ENCODE peak calls at places on chromosomes 6 and 20, in five cellular contexts. Y is activated naive CD8-positive, alpha-beta T cell treated with anti-CD3 and anti-CD28 coated beads, Interleukin-2, amount 50 U/mL, for 24 hours; Z is PC-3; U is right atrium auricular region; D is stimulated activated CD8-positive, alpha-beta memory T cell treated with anti-CD3 and anti-CD28 coated beads, Interleukin-2, amount 100 ng/mL, for 1 hour. J is an unnamed sample.

GRCh38 chr20:4158466-4159050 is 143.2 kb upstream of the RNF24 start:
- DNase-seq in Y (no peak), Z (peak), U (no peak), D (no peak), J (no peak)

GRCh38 chr6:88982720-88983119 is 19.3 kb upstream of the RNGTT start:
- DNase-seq in Y (no peak), Z (peak), U (peak), D (no peak), J (peak)

GRCh38 chr6:169117663-169118062 is 136.0 kb downstream of the THBS2 start:
- DNase-seq in Y (no peak), Z (no peak), U (no peak), D (no peak), J (no peak)

GRCh38 chr6:41581381-41581991 is 35.3 kb downstream of the FOXP4 start:
- DNase-seq in Y (no peak), Z (peak), U (no peak), D (no peak), J (no peak)

GRCh38 chr20:35788796-35789195 is 17.0 kb downstream of the PHF20 start:
- DNase-seq in Y (no peak), Z (no peak), U (no peak), D (no peak), J (no peak)

GRCh38 chr6:50831216-50831615 is 12.5 kb downstream of the TFAP2B start:
- DNase-seq in Y (no peak), Z (no peak), U (no peak), D (no peak), J (no peak)

GRCh38 chr6:35299674-35300073 is 2.1 kb downstream of the DEF6 start:
- DNase-seq in Y (peak), Z (no peak), U (no peak), D (no peak), J (no peak)

GRCh38 chr6:170294813-170295518 is 4.1 kb upstream of the DLL1 start:
- DNase-seq in Y (no peak), Z (no peak), U (no peak), D (no peak), J (no peak)

GRCh38 chr6:17957488-17957887 is 29.9 kb downstream of the KIF13A start:
- DNase-seq in Y (no peak), Z (no peak), U (no peak), D (no peak), J (no peak)

GRCh38 chr6:1729752-1730140 is 120.0 kb downstream of the FOXC1 start:
- DNase-seq in Y (no peak), Z (no peak), U (no peak), D (no peak), J (no peak)

GRCh38 chr6:130537447-130537846 is 171.6 kb downstream of the TMEM200A start:
- DNase-seq in Y (no peak), Z (no peak), U (no peak), D (no peak), J (no peak)

GRCh38 chr6:7267521-7268091 is 45.4 kb downstream of the SSR1 start:
- DNase-seq in Y (no peak), Z (peak), U (peak), D (no peak), J (no peak)

GRCh38 chr6:90008908-90009501 is 114.7 kb downstream of the GJA10 start:
- DNase-seq in Y (no peak), Z (peak), U (no peak), D (no peak), J (no peak)

GRCh38 chr6:16730720-16731502 is 30.3 kb downstream of the ATXN1 start:
- DNase-seq in Y (no peak), Z (no peak), U (no peak), D (no peak), J (no peak)

GRCh38 chr6:167350322-167350721 is 25.4 kb downstream of the TTLL2 start:
- DNase-seq in Y (peak), Z (no peak), U (no peak), D (no peak), J (no peak)

GRCh38 chr6:25963426-25964123 is 973 bp downstream of the TRIM38 start:
- DNase-seq in Y (no peak), Z (peak), U (no peak), D (no peak), J (no peak)

GRCh38 chr20:33002087-33002808 is 2.0 kb downstream of the SUN5 start:
- DNase-seq in Y (no peak), Z (no peak), U (no peak), D (no peak), J (no peak)

GRCh38 chr20:63519765-63520593 is 586 bp upstream of the PPDPF start:
- DNase-seq in Y (peak), Z (peak), U (no peak), D (peak), J (no peak)

GRCh38 chr6:141587482-141588266 is 545.1 kb upstream of the GJE1 start:
- DNase-seq in Y (no peak), Z (no peak), U (no peak), D (no peak), J (no peak)

J was measured in D721Med.